ENCODE peak calls at places on chromosome 12, in six cellular contexts. One of them, this sample, is unnamed.

GRCh38 chr12:86838709-86839108 is 582.5 kb upstream of the MGAT4C start:
- DNase-seq in CD8-positive, alpha-beta T cell: no peak
- DNase-seq in esophagus squamous epithelium: no peak
- DNase-seq in A549: no peak
- DNase-seq in glutamatergic neuron: peak
- DNase-seq in spleen: no peak
- DNase-seq in this sample: no peak

GRCh38 chr12:112422531-112422930 is 3.8 kb downstream of the PTPN11 start:
- DNase-seq in CD8-positive, alpha-beta T cell: no peak
- DNase-seq in esophagus squamous epithelium: no peak
- DNase-seq in A549: no peak
- DNase-seq in glutamatergic neuron: no peak
- DNase-seq in spleen: no peak
- DNase-seq in this sample: no peak

GRCh38 chr12:1054103-1054838 is 63.2 kb downstream of the ERC1 start:
- DNase-seq in CD8-positive, alpha-beta T cell: no peak
- DNase-seq in esophagus squamous epithelium: no peak
- DNase-seq in A549: no peak
- DNase-seq in glutamatergic neuron: no peak
- DNase-seq in spleen: no peak
- DNase-seq in this sample: no peak

GRCh38 chr12:92055877-92056276 is 89.8 kb downstream of the BTG1 start:
- DNase-seq in CD8-positive, alpha-beta T cell: peak
- DNase-seq in esophagus squamous epithelium: no peak
- DNase-seq in A549: no peak
- DNase-seq in glutamatergic neuron: no peak
- DNase-seq in spleen: no peak
- DNase-seq in this sample: no peak

GRCh38 chr12:83826112-83826511 is 1086.5 kb downstream of the SLC6A15 start:
- DNase-seq in CD8-positive, alpha-beta T cell: no peak
- DNase-seq in esophagus squamous epithelium: no peak
- DNase-seq in A549: no peak
- DNase-seq in glutamatergic neuron: peak
- DNase-seq in spleen: no peak
- DNase-seq in this sample: peak

GRCh38 chr12:6825398-6826124 is 2.6 kb upstream of the P3H3 start:
- DNase-seq in CD8-positive, alpha-beta T cell: peak
- DNase-seq in esophagus squamous epithelium: no peak
- DNase-seq in A549: peak
- DNase-seq in glutamatergic neuron: peak
- DNase-seq in spleen: peak
- DNase-seq in this sample: peak

GRCh38 chr12:47808574-47809380 is 10.9 kb downstream of the HDAC7 start:
- DNase-seq in CD8-positive, alpha-beta T cell: peak
- DNase-seq in esophagus squamous epithelium: no peak
- DNase-seq in A549: peak
- DNase-seq in glutamatergic neuron: no peak
- DNase-seq in spleen: no peak
- DNase-seq in this sample: no peak

GRCh38 chr12:988616-989015 is 2.4 kb upstream of the ERC1 start:
- DNase-seq in CD8-positive, alpha-beta T cell: no peak
- DNase-seq in esophagus squamous epithelium: no peak
- DNase-seq in A549: no peak
- DNase-seq in glutamatergic neuron: no peak
- DNase-seq in spleen: no peak
- DNase-seq in this sample: no peak

GRCh38 chr12:85825751-85826150 is 10.5 kb downstream of the RASSF9 start:
- DNase-seq in CD8-positive, alpha-beta T cell: no peak
- DNase-seq in esophagus squamous epithelium: no peak
- DNase-seq in A549: no peak
- DNase-seq in glutamatergic neuron: no peak
- DNase-seq in spleen: no peak
- DNase-seq in this sample: no peak

GRCh38 chr12:114911196-114911595 is 227.2 kb upstream of the TBX3 start:
- DNase-seq in CD8-positive, alpha-beta T cell: no peak
- DNase-seq in esophagus squamous epithelium: no peak
- DNase-seq in A549: no peak
- DNase-seq in glutamatergic neuron: no peak
- DNase-seq in spleen: no peak
- DNase-seq in this sample: no peak

GRCh38 chr12:59904874-59905521 is 309.2 kb downstream of the SLC16A7 start:
- DNase-seq in CD8-positive, alpha-beta T cell: no peak
- DNase-seq in esophagus squamous epithelium: no peak
- DNase-seq in A549: no peak
- DNase-seq in glutamatergic neuron: no peak
- DNase-seq in spleen: no peak
- DNase-seq in this sample: no peak

GRCh38 chr12:15662303-15662980 is 126.7 kb downstream of the EPS8 start:
- DNase-seq in CD8-positive, alpha-beta T cell: no peak
- DNase-seq in esophagus squamous epithelium: no peak
- DNase-seq in A549: peak
- DNase-seq in glutamatergic neuron: no peak
- DNase-seq in spleen: no peak
- DNase-seq in this sample: no peak

DNA sequence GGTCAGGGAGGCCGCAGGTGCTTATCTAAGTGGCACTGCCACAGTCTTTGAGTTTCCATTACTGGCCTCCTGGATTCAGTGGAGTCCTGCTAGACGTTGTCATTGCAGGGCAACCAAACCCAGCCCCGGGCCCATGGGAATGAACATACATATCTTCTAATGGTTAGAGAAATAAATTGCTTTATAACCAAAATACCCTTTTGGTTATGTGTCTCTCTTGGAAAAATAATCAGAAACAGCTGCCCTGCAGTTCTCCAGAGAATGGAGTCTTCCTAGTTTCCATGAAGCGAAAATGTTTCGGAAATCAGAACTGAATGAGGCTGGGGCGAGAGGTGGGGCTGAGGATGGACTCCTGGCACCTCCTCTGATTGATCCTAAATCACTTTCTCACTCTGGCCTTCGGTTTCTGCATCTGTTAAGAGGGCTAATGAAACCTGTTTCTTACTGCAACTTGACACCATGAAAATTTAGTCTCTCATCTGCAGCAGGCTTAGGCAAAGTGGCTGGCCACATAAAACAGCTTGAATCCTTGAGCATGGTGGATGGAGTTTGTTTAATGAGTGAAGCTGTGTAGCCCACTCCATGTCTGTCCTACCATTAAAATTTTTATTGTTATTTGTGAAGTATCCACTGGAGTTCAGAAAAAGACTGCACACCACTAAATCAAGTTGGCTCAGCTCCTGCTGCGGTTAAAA is 198.8 kb downstream of the CACNA1C start:
- DNase-seq in CD8-positive, alpha-beta T cell: no peak
- DNase-seq in esophagus squamous epithelium: no peak
- DNase-seq in A549: no peak
- DNase-seq in glutamatergic neuron: no peak
- DNase-seq in spleen: peak
- DNase-seq in this sample: no peak
- TF ChIP-seq CTCF in CD8-positive, alpha-beta T cell: no peak
- TF ChIP-seq CTCF in esophagus squamous epithelium: no peak
- TF ChIP-seq CTCF in A549: no peak
- TF ChIP-seq CTCF in glutamatergic neuron: no peak
- TF ChIP-seq CTCF in spleen: no peak
- TF ChIP-seq CTCF in this sample: no peak

DNA sequence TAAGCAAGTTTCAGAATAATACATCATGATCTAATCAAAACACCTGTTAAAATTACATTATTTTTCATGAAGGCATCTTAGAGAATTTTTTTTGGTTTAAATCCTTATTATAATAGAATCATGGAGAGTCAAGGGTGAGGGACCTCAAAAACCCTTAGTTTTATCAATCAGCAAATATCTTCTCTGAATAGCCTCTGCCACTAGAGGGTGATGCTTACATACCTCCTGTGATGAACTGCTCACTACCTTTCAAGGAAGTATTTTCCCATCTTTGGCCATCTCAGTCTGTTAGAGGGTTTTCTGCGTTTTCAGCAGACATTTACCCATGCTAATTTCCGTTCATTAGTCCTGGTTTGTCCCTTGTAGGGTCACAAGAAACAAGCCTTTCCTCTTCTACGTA is 200.2 kb downstream of the TRHDE start:
- DNase-seq in CD8-positive, alpha-beta T cell: no peak
- DNase-seq in esophagus squamous epithelium: no peak
- DNase-seq in A549: no peak
- DNase-seq in glutamatergic neuron: no peak
- DNase-seq in spleen: no peak
- DNase-seq in this sample: no peak
- TF ChIP-seq CTCF in CD8-positive, alpha-beta T cell: no peak
- TF ChIP-seq CTCF in esophagus squamous epithelium: no peak
- TF ChIP-seq CTCF in A549: no peak
- TF ChIP-seq CTCF in glutamatergic neuron: no peak
- TF ChIP-seq CTCF in spleen: no peak
- TF ChIP-seq CTCF in this sample: no peak

GRCh38 chr12:26358651-26359050 is 163.3 kb downstream of the SSPN start:
- DNase-seq in CD8-positive, alpha-beta T cell: no peak
- DNase-seq in esophagus squamous epithelium: no peak
- DNase-seq in A549: no peak
- DNase-seq in glutamatergic neuron: no peak
- DNase-seq in spleen: no peak
- DNase-seq in this sample: no peak

GRCh38 chr12:26359576-26359975 is 164.2 kb downstream of the SSPN start:
- DNase-seq in CD8-positive, alpha-beta T cell: no peak
- DNase-seq in esophagus squamous epithelium: no peak
- DNase-seq in A549: no peak
- DNase-seq in glutamatergic neuron: no peak
- DNase-seq in spleen: no peak
- DNase-seq in this sample: no peak

GRCh38 chr12:26360062-26360461 is 164.7 kb downstream of the SSPN start:
- DNase-seq in CD8-positive, alpha-beta T cell: no peak
- DNase-seq in esophagus squamous epithelium: no peak
- DNase-seq in A549: no peak
- DNase-seq in glutamatergic neuron: no peak
- DNase-seq in spleen: no peak
- DNase-seq in this sample: no peak

DNA sequence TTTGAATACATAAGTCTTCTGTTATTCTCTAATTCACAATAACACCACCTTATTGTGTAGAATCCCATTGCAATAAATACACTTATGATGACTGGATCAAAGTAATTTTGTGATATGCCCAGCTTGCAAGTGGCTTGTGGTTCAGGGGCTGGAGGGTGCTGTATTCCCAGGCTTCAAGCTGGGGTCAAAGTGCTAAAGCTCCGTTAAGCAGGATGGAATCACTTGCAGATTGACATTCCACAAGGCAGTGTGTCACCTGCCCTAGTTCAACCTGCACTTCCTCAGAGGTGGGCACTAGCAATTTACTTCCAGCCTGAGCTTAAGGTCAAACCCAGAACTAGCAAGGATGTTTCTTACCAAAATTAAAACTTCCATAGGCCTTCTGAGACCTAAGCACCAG is 166.6 kb downstream of the SSPN start:
- DNase-seq in CD8-positive, alpha-beta T cell: no peak
- DNase-seq in esophagus squamous epithelium: no peak
- DNase-seq in A549: no peak
- DNase-seq in glutamatergic neuron: no peak
- DNase-seq in spleen: no peak
- DNase-seq in this sample: no peak
- TF ChIP-seq CTCF in CD8-positive, alpha-beta T cell: no peak
- TF ChIP-seq CTCF in esophagus squamous epithelium: no peak
- TF ChIP-seq CTCF in A549: no peak
- TF ChIP-seq CTCF in glutamatergic neuron: no peak
- TF ChIP-seq CTCF in spleen: no peak
- TF ChIP-seq CTCF in this sample: no peak

DNA sequence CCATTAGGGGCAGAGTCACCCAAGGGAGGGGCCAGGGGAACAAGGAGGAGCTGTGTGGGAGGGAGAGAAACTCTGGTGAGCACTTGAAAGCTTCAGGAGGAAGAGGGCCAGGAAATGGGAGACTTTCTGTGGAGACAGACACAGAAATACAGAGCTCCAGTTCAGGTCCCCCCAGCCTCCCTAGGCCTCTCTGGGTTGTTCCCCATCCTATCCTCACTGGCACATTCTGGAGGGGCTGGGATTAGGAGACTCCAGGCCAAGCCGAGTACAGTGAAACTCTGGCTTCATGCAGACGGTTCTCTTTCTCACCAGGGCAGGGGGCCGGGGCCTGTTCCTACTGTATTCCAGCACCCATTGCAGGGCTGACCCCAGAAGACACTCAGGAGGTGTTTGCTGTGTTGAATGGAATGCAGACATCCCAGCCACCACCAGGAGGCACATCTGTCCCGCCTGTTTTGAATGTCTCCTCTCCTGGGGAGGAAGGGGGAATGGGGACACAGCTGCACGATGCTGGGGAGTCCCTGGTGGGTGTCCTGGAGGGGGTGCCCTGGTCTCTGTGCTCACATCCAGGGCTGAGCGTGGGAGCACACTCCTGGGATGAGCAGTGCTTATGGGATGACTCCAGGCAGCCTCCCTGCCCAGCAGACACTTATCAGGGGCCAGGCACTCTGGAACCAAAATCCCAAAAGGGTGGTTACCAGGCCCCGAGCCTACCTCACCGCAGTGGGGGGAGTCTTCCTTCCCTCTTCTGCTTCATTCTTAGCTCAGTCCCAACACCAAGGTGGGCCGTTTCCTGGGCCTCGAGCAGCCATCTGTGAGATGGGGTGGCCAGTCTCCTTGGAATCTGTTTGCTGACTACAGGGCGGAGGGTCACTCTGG is 5.5 kb upstream of the KRT84 start:
- DNase-seq in CD8-positive, alpha-beta T cell: no peak
- DNase-seq in esophagus squamous epithelium: no peak
- DNase-seq in A549: peak
- DNase-seq in glutamatergic neuron: peak
- DNase-seq in spleen: peak
- DNase-seq in this sample: no peak
- TF ChIP-seq CTCF in CD8-positive, alpha-beta T cell: no peak
- TF ChIP-seq CTCF in esophagus squamous epithelium: peak
- TF ChIP-seq CTCF in A549: peak
- TF ChIP-seq CTCF in glutamatergic neuron: peak
- TF ChIP-seq CTCF in spleen: no peak
- TF ChIP-seq CTCF in this sample: no peak

GRCh38 chr12:116675339-116676107 is 62.3 kb downstream of the SPRING1 start:
- DNase-seq in CD8-positive, alpha-beta T cell: no peak
- DNase-seq in esophagus squamous epithelium: no peak
- DNase-seq in A549: no peak
- DNase-seq in glutamatergic neuron: no peak
- DNase-seq in spleen: no peak
- DNase-seq in this sample: no peak

GRCh38 chr12:116672010-116672409 is 65.9 kb downstream of the SPRING1 start:
- DNase-seq in CD8-positive, alpha-beta T cell: no peak
- DNase-seq in esophagus squamous epithelium: no peak
- DNase-seq in A549: no peak
- DNase-seq in glutamatergic neuron: no peak
- DNase-seq in spleen: no peak
- DNase-seq in this sample: no peak

GRCh38 chr12:116672842-116673516 is 64.9 kb downstream of the SPRING1 start:
- DNase-seq in CD8-positive, alpha-beta T cell: no peak
- DNase-seq in esophagus squamous epithelium: no peak
- DNase-seq in A549: no peak
- DNase-seq in glutamatergic neuron: no peak
- DNase-seq in spleen: no peak
- DNase-seq in this sample: no peak

GRCh38 chr12:116674643-116675183 is 63.2 kb downstream of the SPRING1 start:
- DNase-seq in CD8-positive, alpha-beta T cell: no peak
- DNase-seq in esophagus squamous epithelium: no peak
- DNase-seq in A549: no peak
- DNase-seq in glutamatergic neuron: no peak
- DNase-seq in spleen: no peak
- DNase-seq in this sample: no peak

GRCh38 chr12:116673713-116674112 is 64.2 kb downstream of the SPRING1 start:
- DNase-seq in CD8-positive, alpha-beta T cell: no peak
- DNase-seq in esophagus squamous epithelium: no peak
- DNase-seq in A549: no peak
- DNase-seq in glutamatergic neuron: no peak
- DNase-seq in spleen: no peak
- DNase-seq in this sample: no peak
- TF ChIP-seq CTCF in CD8-positive, alpha-beta T cell: no peak
- TF ChIP-seq CTCF in esophagus squamous epithelium: no peak
- TF ChIP-seq CTCF in A549: peak
- TF ChIP-seq CTCF in glutamatergic neuron: no peak
- TF ChIP-seq CTCF in spleen: no peak
- TF ChIP-seq CTCF in this sample: no peak